ENCODE peak calls at places on chromosomes 16 and 17, in five cellular contexts. E, U, G, I and M are unnamed samples.
A peak's percentile ranks its signal among the peaks of the same experiment; 100 is the strongest.

GRCh38 chr16:13779676-13780075 is 140.3 kb upstream of the ERCC4 start:
- DNase-seq in E (peak; percentile 47), U (no peak), G (no peak), I (no peak), M (no peak)

GRCh38 chr17:75763613-75764416 is 1.2 kb downstream of the GALK1 start:
- DNase-seq in E (no peak), U (peak; percentile 43), G (no peak), I (no peak), M (no peak)

GRCh38 chr17:12107905-12108304 is 87.2 kb downstream of the MAP2K4 start:
- DNase-seq in E (no peak), U (no peak), G (no peak), I (no peak), M (no peak)

GRCh38 chr17:73705594-73705993 is 61.3 kb upstream of the SDK2 start:
- DNase-seq in E (no peak), U (no peak), G (no peak), I (no peak), M (no peak)

GRCh38 chr17:35082073-35082657 is 18.7 kb upstream of the RFFL start:
- DNase-seq in E (no peak), U (no peak), G (no peak), I (no peak), M (no peak)

GRCh38 chr16:67198238-67198734 is 645 bp upstream of the ELMO3 start:
- DNase-seq in E (peak; percentile 53), U (peak; percentile 70), G (no peak), I (peak; percentile 68), M (no peak)

GRCh38 chr16:81626181-81626674 is 152.9 kb upstream of the PLCG2 start:
- DNase-seq in E (no peak), U (no peak), G (no peak), I (no peak), M (no peak)

GRCh38 chr17:42163113-42163512 is 8.3 kb upstream of the RAB5C start:
- DNase-seq in E (peak; percentile 60), U (no peak), G (no peak), I (no peak), M (no peak)

GRCh38 chr17:42025191-42025579 is 5.3 kb downstream of the NKIRAS2 start:
- DNase-seq in E (no peak), U (no peak), G (no peak), I (no peak), M (no peak)

GRCh38 chr17:5419959-5420653 is at the start of gene RPAIN:
- DNase-seq in E (peak; percentile 92), U (peak; percentile 92), G (peak; percentile 75), I (peak; percentile 88), M (peak; percentile 80)

GRCh38 chr16:69772560-69773254 is 10.6 kb downstream of the WWP2 start:
- DNase-seq in E (peak; percentile 13), U (no peak), G (no peak), I (no peak), M (no peak)

GRCh38 chr16:77221482-77221881 is 22.3 kb downstream of the SYCE1L start:
- DNase-seq in E (no peak), U (no peak), G (no peak), I (no peak), M (no peak)

GRCh38 chr16:88503374-88503770 is 50.3 kb downstream of the ZFPM1 start:
- DNase-seq in E (no peak), U (no peak), G (no peak), I (peak; percentile 68), M (no peak)

GRCh38 chr16:70793851-70794502 is 7.0 kb downstream of the VAC14 start:
- DNase-seq in E (no peak), U (no peak), G (no peak), I (no peak), M (no peak)

GRCh38 chr17:31413871-31414589 is 22.6 kb downstream of the RAB11FIP4 start:
- DNase-seq in E (peak; percentile 90), U (no peak), G (no peak), I (no peak), M (no peak)

GRCh38 chr16:48168089-48168488 is 12.3 kb upstream of the ABCC12 start:
- DNase-seq in E (no peak), U (no peak), G (no peak), I (no peak), M (no peak)

GRCh38 chr17:69870751-69871199 is 204.2 kb upstream of the KCNJ16 start:
- DNase-seq in E (peak; percentile 62), U (no peak), G (no peak), I (no peak), M (no peak)

GRCh38 chr16:66618588-66618987 is 14.1 kb downstream of the CMTM3 start:
- DNase-seq in E (no peak), U (no peak), G (no peak), I (no peak), M (no peak)

GRCh38 chr17:13209091-13209490 is 191.3 kb upstream of the ELAC2 start:
- DNase-seq in E (no peak), U (no peak), G (no peak), I (no peak), M (no peak)

GRCh38 chr16:55056585-55057520 is 126.2 kb downstream of the IRX5 start:
- DNase-seq in E (peak; percentile 84), U (no peak), G (no peak), I (no peak), M (no peak)

GRCh38 chr17:75693500-75694481 is 26.7 kb downstream of the SAP30BP start:
- DNase-seq in E (peak; percentile 71), U (peak; percentile 70), G (no peak), I (no peak), M (no peak)

DNA sequence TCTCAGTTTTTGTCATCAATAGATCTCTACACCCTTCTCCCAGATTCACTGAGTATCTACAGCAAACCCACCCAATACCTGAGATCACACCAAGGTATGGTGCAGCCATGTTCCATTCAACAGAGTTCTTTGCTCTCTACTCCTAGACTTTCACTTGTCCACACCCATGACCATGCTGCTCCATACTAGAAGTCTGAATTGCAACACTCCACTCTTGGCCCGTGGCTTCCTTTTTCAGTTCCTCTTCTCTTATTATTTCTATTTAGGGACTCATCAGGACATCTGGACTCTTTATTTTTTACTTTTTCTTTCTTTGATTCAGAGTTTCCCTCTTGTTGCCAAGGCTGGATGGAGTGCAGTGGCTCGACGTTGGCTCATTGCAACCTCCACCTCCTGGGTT is 37.1 kb downstream of the YWHAE start:
- DNase-seq in E (no peak), U (no peak), G (no peak), I (no peak), M (no peak)
- H3K4me1 ChIP-seq in E (no peaks in the 10 kb centered on the region), U (peaks cover 77% of the 10 kb centered on the region), G (peaks cover 33% of the 10 kb centered on the region), I (peaks cover 53% of the 10 kb centered on the region), M (peaks cover 27% of the 10 kb centered on the region)

GRCh38 chr17:44005865-44006580 is 1.6 kb downstream of the NAGS start:
- DNase-seq in E (peak; percentile 83), U (peak; percentile 75), G (no peak), I (peak; percentile 59), M (no peak)

GRCh38 chr17:44005527-44005864 is 1.1 kb downstream of the NAGS start:
- DNase-seq in E (no peak), U (no peak), G (no peak), I (no peak), M (no peak)

GRCh38 chr17:44002141-44002848 is 2.1 kb upstream of the NAGS start:
- DNase-seq in E (no peak), U (no peak), G (no peak), I (no peak), M (no peak)

GRCh38 chr17:44004761-44005526 is 522 bp downstream of the NAGS start:
- DNase-seq in E (peak; percentile 58), U (peak; percentile 61), G (no peak), I (peak; percentile 36), M (no peak)

DNA sequence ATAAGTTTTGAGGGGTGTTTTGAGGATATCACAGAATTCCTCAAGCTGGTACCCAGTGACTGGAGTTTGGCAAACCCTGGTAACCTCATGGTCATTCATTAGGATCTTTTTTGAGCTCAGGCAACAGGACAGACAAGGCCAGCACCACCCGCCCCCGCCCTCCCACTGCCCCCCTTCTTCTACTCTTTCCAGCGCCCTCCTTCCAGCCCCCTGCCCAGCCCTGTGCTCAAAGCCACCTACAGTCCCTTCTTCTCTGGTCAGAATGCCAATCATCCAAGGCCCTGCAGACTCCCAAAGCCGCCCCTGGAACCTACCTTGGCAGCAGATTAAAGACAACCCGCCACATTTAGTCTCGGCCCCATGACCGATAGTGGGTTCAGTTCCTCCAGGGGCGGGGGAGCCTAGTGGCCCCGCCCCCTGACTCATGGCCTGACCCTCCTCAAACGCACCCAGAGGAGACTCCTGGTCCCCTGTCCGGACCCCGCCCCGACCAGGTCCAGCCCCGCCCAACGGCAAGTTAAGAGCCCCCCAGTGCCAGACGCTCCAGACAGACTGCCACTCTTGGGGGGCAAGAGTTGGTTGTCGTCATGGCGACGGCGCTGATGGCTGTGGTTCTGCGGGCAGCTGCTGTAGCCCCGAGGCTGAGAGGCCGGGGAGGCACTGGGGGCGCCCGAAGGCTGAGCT is at the start of gene NAGS:
- DNase-seq in E (peak; percentile 63), U (peak; percentile 67), G (no peak), I (no peak), M (peak; percentile 9)
- H3K27ac ChIP-seq in E (no peak within 1 kb of the TSS), U (peak within 1 kb of the TSS; percentile 59), G (no peak within 1 kb of the TSS), I (peak within 1 kb of the TSS; percentile 18), M (no peak within 1 kb of the TSS)

DNA sequence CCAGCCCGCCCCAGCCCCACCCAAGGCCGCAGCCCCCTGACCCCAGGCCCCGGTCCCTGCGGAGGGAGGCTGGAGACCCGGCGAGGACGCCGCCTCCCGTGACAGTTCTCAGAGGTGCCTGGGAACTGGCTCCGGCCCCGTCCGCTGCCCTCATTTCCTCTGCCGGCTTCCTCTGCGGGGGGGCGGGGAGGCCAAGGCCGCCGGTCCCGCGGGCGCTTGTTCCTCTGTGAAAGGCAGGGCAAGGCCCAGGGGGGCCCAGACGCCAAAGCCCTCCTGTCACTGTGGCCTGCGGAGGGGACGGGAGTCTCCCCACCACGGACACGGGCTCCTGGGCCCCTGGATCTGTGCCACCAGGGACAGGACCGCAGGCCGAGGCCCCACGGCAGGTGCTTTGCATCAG is 5.0 kb upstream of the PVALEF start:
- DNase-seq in E (no peak), U (peak; percentile 85), G (peak; percentile 8), I (no peak), M (no peak)
- H3K4me3 ChIP-seq in E (no peak overlapping the region), U (peak overlapping the region; percentile 55), G (no peak overlapping the region), I (peak overlapping the region; percentile 40), M (no peak overlapping the region)

GRCh38 chr17:58337600-58338453 is 9.2 kb upstream of the TSPOAP1 start:
- DNase-seq in E (peak; percentile 75), U (peak; percentile 92), G (peak; percentile 86), I (peak; percentile 74), M (peak; percentile 80)

GRCh38 chr17:58335779-58336455 is 7.3 kb upstream of the TSPOAP1 start:
- DNase-seq in E (no peak), U (peak; percentile 57), G (peak; percentile 59), I (peak; percentile 53), M (peak; percentile 65)

GRCh38 chr17:58335061-58335731 is 6.6 kb upstream of the TSPOAP1 start:
- DNase-seq in E (no peak), U (peak; percentile 60), G (no peak), I (no peak), M (no peak)

GRCh38 chr17:58337126-58337599 is 8.6 kb upstream of the TSPOAP1 start:
- DNase-seq in E (no peak), U (no peak), G (no peak), I (no peak), M (peak; percentile 27)

DNA sequence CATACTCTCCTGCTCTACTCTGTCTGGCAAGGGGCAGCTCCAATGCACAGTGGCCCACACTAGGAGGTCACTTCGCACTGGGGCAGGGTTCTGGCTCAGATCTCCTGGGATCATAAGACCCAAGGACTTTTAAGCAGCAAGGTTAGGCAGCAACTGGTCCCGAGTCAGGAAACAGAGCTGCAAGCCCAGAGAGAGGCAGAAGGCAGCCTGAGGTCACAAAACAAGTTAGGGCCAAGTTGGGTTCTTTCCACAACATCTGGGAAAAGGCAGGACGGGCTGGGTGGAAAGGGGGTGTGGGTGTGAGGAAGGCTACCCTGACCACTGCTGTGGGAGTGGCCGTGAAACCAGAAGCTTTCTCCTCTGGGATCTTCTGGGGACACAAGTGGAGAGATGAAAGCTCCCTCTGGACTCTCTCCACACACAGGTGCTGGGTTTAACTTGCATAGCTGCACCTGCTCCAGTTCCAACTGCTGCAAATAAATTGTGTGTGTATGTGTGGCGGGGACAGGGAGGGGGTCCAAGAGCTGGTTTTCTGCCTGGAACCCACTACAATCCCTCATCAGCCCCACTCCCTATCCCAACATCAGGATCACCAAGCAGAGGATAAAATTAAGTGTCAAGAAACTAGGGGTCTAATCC is 8.0 kb upstream of the TSPOAP1 start:
- DNase-seq in E (no peak), U (no peak), G (no peak), I (no peak), M (no peak)
- H3K4me1 ChIP-seq in E (peaks cover 18% of the 10 kb centered on the region), U (peaks cover 68% of the 10 kb centered on the region), G (peaks cover 59% of the 10 kb centered on the region), I (peaks cover 10% of the 10 kb centered on the region), M (peaks cover 79% of the 10 kb centered on the region)